ENCODE peak calls at places on chromosomes 12 and 14, in eight cellular contexts. One of them, this sample, is unnamed.
A peak's percentile ranks its signal among the peaks of the same experiment; 100 is the strongest.

GRCh38 chr12:119621878-119622277 is 28.3 kb downstream of the TMEM233 start:
- DNase-seq in T-helper 9 cell: no peak
- DNase-seq in Right ventricle myocardium superior: no peak
- DNase-seq in non-pigmented ciliary epithelial cell: no peak
- DNase-seq in memory B cell: no peak
- DNase-seq in T-helper 17 cell: no peak
- DNase-seq in T-cell: no peak
- DNase-seq in globus pallidus: no peak
- DNase-seq in this sample: no peak

GRCh38 chr14:59253527-59253926 is 65.1 kb downstream of the DAAM1 start:
- DNase-seq in Right ventricle myocardium superior: no peak
- DNase-seq in non-pigmented ciliary epithelial cell: no peak
- DNase-seq in T-cell: no peak
- DNase-seq in globus pallidus: no peak
- DNase-seq in memory B cell: no peak
- DNase-seq in T-helper 9 cell: no peak
- DNase-seq in T-helper 17 cell: no peak
- DNase-seq in this sample: no peak

GRCh38 chr14:55553791-55554190 is 26.2 kb upstream of the KTN1 start:
- DNase-seq in T-helper 9 cell: no peak
- DNase-seq in globus pallidus: no peak
- DNase-seq in memory B cell: no peak
- DNase-seq in Right ventricle myocardium superior: no peak
- DNase-seq in T-helper 17 cell: no peak
- DNase-seq in non-pigmented ciliary epithelial cell: no peak
- DNase-seq in T-cell: no peak
- DNase-seq in this sample: no peak

GRCh38 chr12:91483471-91483985 is 300.9 kb upstream of the DCN start:
- DNase-seq in globus pallidus: no peak
- DNase-seq in T-helper 17 cell: no peak
- DNase-seq in non-pigmented ciliary epithelial cell: peak; percentile 10
- DNase-seq in Right ventricle myocardium superior: no peak
- DNase-seq in memory B cell: no peak
- DNase-seq in T-cell: no peak
- DNase-seq in T-helper 9 cell: no peak
- DNase-seq in this sample: no peak

GRCh38 chr12:2391740-2392341 is 339.1 kb downstream of the CACNA1C start:
- DNase-seq in memory B cell: no peak
- DNase-seq in globus pallidus: no peak
- DNase-seq in T-helper 9 cell: no peak
- DNase-seq in T-cell: no peak
- DNase-seq in non-pigmented ciliary epithelial cell: no peak
- DNase-seq in Right ventricle myocardium superior: no peak
- DNase-seq in T-helper 17 cell: no peak
- DNase-seq in this sample: no peak

GRCh38 chr12:72057330-72057911 is 118.8 kb downstream of the TPH2 start:
- DNase-seq in T-cell: no peak
- DNase-seq in T-helper 17 cell: no peak
- DNase-seq in globus pallidus: no peak
- DNase-seq in Right ventricle myocardium superior: no peak
- DNase-seq in memory B cell: no peak
- DNase-seq in T-helper 9 cell: no peak
- DNase-seq in non-pigmented ciliary epithelial cell: peak; percentile 5
- DNase-seq in this sample: no peak

GRCh38 chr12:89831696-89832095 is 123.1 kb upstream of the ATP2B1 start:
- DNase-seq in T-cell: no peak
- DNase-seq in globus pallidus: no peak
- DNase-seq in T-helper 9 cell: no peak
- DNase-seq in non-pigmented ciliary epithelial cell: no peak
- DNase-seq in Right ventricle myocardium superior: no peak
- DNase-seq in memory B cell: no peak
- DNase-seq in T-helper 17 cell: no peak
- DNase-seq in this sample: no peak

GRCh38 chr14:50830932-50831703 is at the start of gene NIN:
- DNase-seq in globus pallidus: peak; percentile 79
- DNase-seq in T-helper 9 cell: peak; percentile 58
- DNase-seq in non-pigmented ciliary epithelial cell: no peak
- DNase-seq in T-helper 17 cell: peak; percentile 70
- DNase-seq in T-cell: peak; percentile 76
- DNase-seq in memory B cell: peak; percentile 68
- DNase-seq in Right ventricle myocardium superior: peak; percentile 89
- DNase-seq in this sample: peak; percentile 73

GRCh38 chr14:103118019-103118662 is 5.1 kb upstream of the TNFAIP2 start:
- DNase-seq in T-helper 9 cell: no peak
- DNase-seq in Right ventricle myocardium superior: peak; percentile 92
- DNase-seq in non-pigmented ciliary epithelial cell: no peak
- DNase-seq in T-cell: no peak
- DNase-seq in globus pallidus: peak; percentile 64
- DNase-seq in T-helper 17 cell: no peak
- DNase-seq in memory B cell: no peak
- DNase-seq in this sample: no peak

GRCh38 chr12:4432878-4433820 is 12.5 kb downstream of the FGF6 start:
- DNase-seq in T-helper 17 cell: no peak
- DNase-seq in T-cell: no peak
- DNase-seq in non-pigmented ciliary epithelial cell: no peak
- DNase-seq in memory B cell: no peak
- DNase-seq in T-helper 9 cell: no peak
- DNase-seq in Right ventricle myocardium superior: no peak
- DNase-seq in globus pallidus: no peak
- DNase-seq in this sample: no peak

GRCh38 chr14:88590173-88590572 is 27.3 kb downstream of the ZC3H14 start:
- DNase-seq in T-helper 17 cell: no peak
- DNase-seq in T-helper 9 cell: no peak
- DNase-seq in non-pigmented ciliary epithelial cell: no peak
- DNase-seq in Right ventricle myocardium superior: no peak
- DNase-seq in T-cell: no peak
- DNase-seq in memory B cell: no peak
- DNase-seq in globus pallidus: no peak
- DNase-seq in this sample: no peak

GRCh38 chr12:47930634-47931033 is 25.8 kb upstream of the VDR start:
- DNase-seq in T-helper 17 cell: no peak
- DNase-seq in memory B cell: no peak
- DNase-seq in non-pigmented ciliary epithelial cell: no peak
- DNase-seq in T-cell: no peak
- DNase-seq in Right ventricle myocardium superior: no peak
- DNase-seq in globus pallidus: no peak
- DNase-seq in T-helper 9 cell: no peak
- DNase-seq in this sample: no peak

GRCh38 chr12:108447168-108447840 is 67.8 kb upstream of the FICD start:
- DNase-seq in globus pallidus: no peak
- DNase-seq in T-helper 9 cell: no peak
- DNase-seq in T-cell: no peak
- DNase-seq in Right ventricle myocardium superior: no peak
- DNase-seq in memory B cell: no peak
- DNase-seq in non-pigmented ciliary epithelial cell: no peak
- DNase-seq in T-helper 17 cell: no peak
- DNase-seq in this sample: no peak

This sample was measured in stimulated activated naive B cell treated with anti-CD40 and anti-IgM and Interleukin-4, amounts not matched to agents 10 μg/mL and 1 μg/mL and 100 μg/mL, for 72 hours.